ENCODE peak calls at places on chromosomes 5 and 9, in six cellular contexts. L, X, Z, W, C and U are unnamed samples.

GRCh38 chr9:127057970-127058644 is 64.3 kb downstream of the ANGPTL2 start:
- ATAC-seq in L (no peak), X (no peak), Z (no peak), W (no peak), C (no peak), U (no peak)

GRCh38 chr5:38922199-38922598 is 76.4 kb downstream of the OSMR start:
- ATAC-seq in L (peak; percentile 97), X (peak; percentile 95), Z (peak; percentile 99), W (peak; percentile 92), C (peak; percentile 79), U (peak; percentile 58)

GRCh38 chr5:158807947-158808346 is 291.8 kb downstream of the EBF1 start:
- ATAC-seq in L (peak; percentile 13), X (no peak), Z (no peak), W (no peak), C (no peak), U (peak; percentile 37)

GRCh38 chr5:154092356-154092755 is 53.6 kb downstream of the MFAP3 start:
- ATAC-seq in L (no peak), X (peak; percentile 70), Z (no peak), W (no peak), C (no peak), U (no peak)

GRCh38 chr9:130040901-130041647 is 1.9 kb downstream of the FNBP1 start:
- ATAC-seq in L (peak; percentile 9), X (no peak), Z (no peak), W (no peak), C (no peak), U (no peak)

GRCh38 chr9:31137151-31137849 is 1247.1 kb upstream of the ACO1 start:
- ATAC-seq in L (peak; percentile 36), X (peak; percentile 61), Z (no peak), W (peak; percentile 59), C (no peak), U (no peak)

GRCh38 chr5:310941-311434 is 10.5 kb upstream of the AHRR start:
- ATAC-seq in L (no peak), X (no peak), Z (no peak), W (no peak), C (no peak), U (no peak)

GRCh38 chr5:179187681-179188575 is 127.8 kb downstream of the ZNF354C start:
- ATAC-seq in L (no peak), X (no peak), Z (no peak), W (peak; percentile 4), C (no peak), U (no peak)

GRCh38 chr5:78887384-78888118 is 97.6 kb downstream of the ARSB start:
- ATAC-seq in L (peak; percentile 99), X (no peak), Z (no peak), W (no peak), C (peak; percentile 58), U (no peak)

GRCh38 chr9:127578627-127578951 is 33.5 kb upstream of the STXBP1 start:
- ATAC-seq in L (no peak), X (peak; percentile 41), Z (no peak), W (no peak), C (no peak), U (no peak)

GRCh38 chr5:123951204-123951977 is 439.4 kb downstream of the CSNK1G3 start:
- ATAC-seq in L (no peak), X (no peak), Z (no peak), W (no peak), C (no peak), U (no peak)

GRCh38 chr5:139671096-139671841 is 23.1 kb downstream of the CXXC5 start:
- ATAC-seq in L (peak; percentile 44), X (no peak), Z (no peak), W (no peak), C (no peak), U (no peak)
- TF ChIP-seq EP300 in L (no peak), X (no peak), Z (no peak), W (no peak), C (no peak), U (no peak)

DNA sequence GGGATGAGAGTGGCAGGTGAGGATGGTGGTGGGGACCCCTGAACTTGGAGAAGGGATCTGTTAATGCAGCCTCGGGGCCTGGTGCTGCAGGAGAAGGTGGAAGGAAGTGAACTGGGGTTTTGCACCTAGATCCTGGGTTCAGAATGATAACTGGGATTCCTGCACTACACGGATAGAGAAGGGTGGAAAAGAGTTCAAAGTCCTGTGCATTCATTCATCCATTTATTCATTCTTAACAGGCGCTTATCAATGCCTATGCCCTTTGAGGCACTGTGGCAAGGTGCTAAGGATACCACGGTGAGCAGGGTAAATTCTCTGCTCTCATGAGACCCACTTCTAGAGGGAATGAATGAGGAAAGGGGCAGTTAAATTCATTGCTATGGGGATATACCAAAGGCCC is 41.7 kb upstream of the TJP2 start:
- ATAC-seq in L (no peak), X (no peak), Z (no peak), W (no peak), C (no peak), U (no peak)
- H3K4me3 ChIP-seq in L (no peak overlapping the region), X (no peak overlapping the region), Z (no peak overlapping the region), W (no peak overlapping the region), C (no peak overlapping the region), U (no peak overlapping the region)

GRCh38 chr5:95669985-95670384 is 12.8 kb downstream of the SPATA9 start:
- ATAC-seq in L (no peak), X (no peak), Z (peak; percentile 56), W (no peak), C (peak; percentile 34), U (no peak)
- TF ChIP-seq CTCF in L (no peak), X (no peak), Z (peak; percentile 41), W (no peak), C (no peak), U (no peak)

DNA sequence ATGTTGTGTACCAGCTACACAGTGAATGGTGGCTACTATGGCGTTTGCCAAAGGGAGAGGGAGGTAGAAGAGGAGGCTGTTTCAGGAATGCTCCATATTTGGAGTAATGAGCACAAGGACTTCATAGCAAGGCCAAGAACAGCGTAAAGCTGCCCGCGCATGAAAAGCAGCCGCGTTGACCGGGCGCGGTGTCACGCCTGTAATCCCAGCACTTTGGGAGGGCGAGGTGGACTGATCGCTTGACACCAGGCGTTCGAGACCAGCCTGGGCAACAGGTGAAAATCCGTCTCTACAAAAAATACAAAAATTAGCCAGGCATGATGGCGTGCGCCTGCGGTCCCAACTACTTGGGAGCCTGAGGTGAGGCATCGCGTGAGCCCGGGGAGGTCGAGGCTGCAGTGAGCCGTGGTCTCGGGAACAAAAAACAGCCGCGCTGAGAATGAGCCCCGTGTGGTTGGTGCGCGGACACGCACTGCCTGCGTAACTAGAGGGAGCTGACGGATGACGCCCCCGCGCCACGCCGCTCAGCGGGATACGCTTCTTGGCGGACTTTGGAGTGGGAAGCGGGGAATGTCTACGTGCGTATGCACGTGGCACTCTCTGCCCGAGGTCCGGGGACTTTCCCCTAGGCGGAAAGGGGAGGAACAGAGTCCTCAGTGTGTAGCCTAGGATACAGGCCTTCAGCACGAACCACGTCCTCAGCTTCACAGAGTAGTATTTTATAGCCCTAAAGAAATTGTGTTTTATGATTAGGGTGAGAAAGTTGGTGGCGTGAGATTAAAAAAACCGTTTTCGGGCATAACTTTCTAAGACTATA is at the start of gene RMRP:
- ATAC-seq in L (peak; percentile 93), X (peak; percentile 95), Z (peak; percentile 96), W (peak; percentile 90), C (peak; percentile 98), U (peak; percentile 93)
- TF ChIP-seq EP300 in L (peak; percentile 63), X (no peak), Z (peak; percentile 42), W (peak; percentile 57), C (no peak), U (peak; percentile 95)

GRCh38 chr5:93571111-93571977 is 9.7 kb downstream of the NR2F1-AS1 start:
- ATAC-seq in L (no peak), X (no peak), Z (no peak), W (no peak), C (no peak), U (no peak)

GRCh38 chr5:93573627-93573974 is 7.4 kb downstream of the NR2F1-AS1 start:
- ATAC-seq in L (no peak), X (no peak), Z (no peak), W (no peak), C (no peak), U (no peak)

GRCh38 chr5:93574041-93574938 is 6.7 kb downstream of the NR2F1-AS1 start:
- ATAC-seq in L (no peak), X (no peak), Z (no peak), W (no peak), C (no peak), U (no peak)

GRCh38 chr5:93572101-93572772 is 8.8 kb downstream of the NR2F1-AS1 start:
- ATAC-seq in L (no peak), X (no peak), Z (no peak), W (peak; percentile 55), C (peak; percentile 7), U (peak; percentile 34)

GRCh38 chr5:93572773-93573626 is 8.0 kb downstream of the NR2F1-AS1 start:
- ATAC-seq in L (no peak), X (no peak), Z (no peak), W (peak; percentile 74), C (no peak), U (peak; percentile 8)
- H3K4me3 ChIP-seq in L (no peak overlapping the region), X (no peak overlapping the region), Z (no peak overlapping the region), W (no peak overlapping the region), C (no peak overlapping the region), U (no peak overlapping the region)

GRCh38 chr9:134899818-134900325 is 17.8 kb downstream of the FCN1 start:
- ATAC-seq in L (no peak), X (no peak), Z (no peak), W (no peak), C (no peak), U (no peak)
- TF ChIP-seq CTCF in L (no peak), X (no peak), Z (no peak), W (no peak), C (no peak), U (no peak)

DNA sequence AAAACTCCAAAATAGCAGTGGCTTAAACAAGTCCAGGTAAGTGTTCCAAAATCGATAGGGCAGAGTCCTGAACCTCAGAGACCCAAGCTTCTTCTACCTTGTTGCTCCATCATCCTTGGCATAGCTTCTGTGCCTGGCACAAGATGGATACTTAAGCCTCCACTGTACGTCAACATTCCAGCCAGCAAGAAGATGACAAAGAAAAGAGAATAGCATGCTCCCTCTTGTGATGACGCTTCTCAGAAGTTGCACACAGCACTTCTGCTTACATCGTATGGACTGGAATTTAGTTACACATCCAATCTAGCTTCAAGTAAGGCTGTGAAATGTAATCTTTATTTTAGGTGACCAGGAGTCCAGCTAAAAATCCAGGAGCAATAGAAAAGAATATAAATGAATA is 227.4 kb downstream of the ESM1 start:
- ATAC-seq in L (no peak), X (no peak), Z (no peak), W (no peak), C (no peak), U (no peak)
- TF ChIP-seq EP300 in L (no peak), X (no peak), Z (no peak), W (no peak), C (no peak), U (no peak)

GRCh38 chr5:141680751-141681201 is 1.3 kb downstream of the ARAP3 start:
- ATAC-seq in L (no peak), X (peak; percentile 32), Z (peak; percentile 9), W (peak; percentile 60), C (peak; percentile 61), U (peak; percentile 23)
- H3K4me3 ChIP-seq in L (no peak overlapping the region), X (peak overlapping the region; percentile 49), Z (peak overlapping the region; percentile 36), W (no peak overlapping the region), C (peak overlapping the region; percentile 60), U (no peak overlapping the region)